ENCODE peak calls at places on chromosomes 5 and 9, in ten cellular contexts. V, D, W, A, F, L, C, Z, Q and T are unnamed samples.
A peak's percentile ranks its signal among the peaks of the same experiment; 100 is the strongest.

GRCh38 chr9:112061152-112061740 is 113.9 kb downstream of the SUSD1 start:
- DNase-seq in V (peak; percentile 98), D (peak; percentile 90), W (peak; percentile 24), A (peak; percentile 32), F (no peak), L (peak; percentile 66), C (peak; percentile 54), Z (peak; percentile 82), Q (no peak), T (no peak)

GRCh38 chr5:96374653-96375052 is 58.4 kb downstream of the PCSK1 start:
- DNase-seq in V (no peak), D (no peak), W (no peak), A (no peak), F (no peak), L (no peak), C (no peak), Z (no peak), Q (no peak), T (no peak)

GRCh38 chr9:25891534-25891933 is 213.3 kb upstream of the TUSC1 start:
- DNase-seq in V (no peak), D (no peak), W (no peak), A (no peak), F (no peak), L (no peak), C (no peak), Z (no peak), Q (no peak), T (no peak)

GRCh38 chr9:136882109-136882946 is 4.0 kb upstream of the TRAF2 start:
- DNase-seq in V (peak; percentile 71), D (peak; percentile 42), W (peak; percentile 42), A (no peak), F (no peak), L (no peak), C (no peak), Z (peak; percentile 90), Q (no peak), T (peak; percentile 25)

GRCh38 chr9:70413427-70413797 is 1.0 kb downstream of the KLF9 start:
- DNase-seq in V (no peak), D (no peak), W (peak; percentile 79), A (no peak), F (peak; percentile 10), L (no peak), C (peak; percentile 54), Z (no peak), Q (peak; percentile 55), T (no peak)

GRCh38 chr9:20209421-20210340 is 412.6 kb downstream of the MLLT3 start:
- DNase-seq in V (no peak), D (no peak), W (no peak), A (no peak), F (no peak), L (no peak), C (no peak), Z (no peak), Q (no peak), T (no peak)

GRCh38 chr9:98075332-98075805 is 18.8 kb downstream of the NANS start:
- DNase-seq in V (peak; percentile 79), D (peak; percentile 58), W (no peak), A (peak; percentile 24), F (no peak), L (peak; percentile 61), C (no peak), Z (no peak), Q (no peak), T (no peak)

GRCh38 chr5:77973253-77973609 is 197.1 kb upstream of the TBCA start:
- DNase-seq in V (no peak), D (no peak), W (no peak), A (no peak), F (no peak), L (no peak), C (no peak), Z (no peak), Q (peak; percentile 61), T (no peak)

GRCh38 chr9:69637801-69638200 is 34.4 kb downstream of the APBA1 start:
- DNase-seq in V (peak; percentile 21), D (peak; percentile 48), W (no peak), A (no peak), F (no peak), L (no peak), C (no peak), Z (no peak), Q (no peak), T (no peak)